ENCODE peak calls at places on chromosomes 2 and 18, in seven cellular contexts. One of them, this sample, is unnamed.

GRCh38 chr2:191280834-191281756 is 35.9 kb downstream of the MYO1B start:
- DNase-seq in EH: no peak
- DNase-seq in activated CD4-positive, CD25-positive, alpha-beta regulatory T cell treated with anti-CD3 and anti-CD28 coated beads, Interleukin-2, amount 50 U/mL, for 72 hours: no peak
- DNase-seq in activated T-helper 1 cell treated with anti-CD3 and anti-CD28 coated beads, Interleukin-2, amount 50 U/mL, for 16 hours: no peak
- DNase-seq in endothelial cell: no peak
- DNase-seq in activated CD8-positive, alpha-beta memory T cell treated with anti-CD3 and anti-CD28 coated beads, Interleukin-2, amount 10 ng/mL, durations not matched to agents 7 days and 5 days: no peak
- DNase-seq in stimulated activated CD8-positive, alpha-beta memory T cell treated with anti-CD3 and anti-CD28 coated beads, Interleukin-2, amount 100 ng/mL, for 48 hours: no peak
- DNase-seq in this sample: no peak

GRCh38 chr2:118078734-118079133 is 9.5 kb upstream of the INSIG2 start:
- DNase-seq in EH: no peak
- DNase-seq in activated CD4-positive, CD25-positive, alpha-beta regulatory T cell treated with anti-CD3 and anti-CD28 coated beads, Interleukin-2, amount 50 U/mL, for 72 hours: no peak
- DNase-seq in activated T-helper 1 cell treated with anti-CD3 and anti-CD28 coated beads, Interleukin-2, amount 50 U/mL, for 16 hours: no peak
- DNase-seq in endothelial cell: no peak
- DNase-seq in activated CD8-positive, alpha-beta memory T cell treated with anti-CD3 and anti-CD28 coated beads, Interleukin-2, amount 10 ng/mL, durations not matched to agents 7 days and 5 days: no peak
- DNase-seq in stimulated activated CD8-positive, alpha-beta memory T cell treated with anti-CD3 and anti-CD28 coated beads, Interleukin-2, amount 100 ng/mL, for 48 hours: no peak
- DNase-seq in this sample: no peak

GRCh38 chr2:192194866-192195547 is at the start of gene TMEFF2:
- DNase-seq in EH: peak; percentile 72
- DNase-seq in activated CD4-positive, CD25-positive, alpha-beta regulatory T cell treated with anti-CD3 and anti-CD28 coated beads, Interleukin-2, amount 50 U/mL, for 72 hours: peak; percentile 50
- DNase-seq in activated T-helper 1 cell treated with anti-CD3 and anti-CD28 coated beads, Interleukin-2, amount 50 U/mL, for 16 hours: peak; percentile 11
- DNase-seq in endothelial cell: peak; percentile 79
- DNase-seq in activated CD8-positive, alpha-beta memory T cell treated with anti-CD3 and anti-CD28 coated beads, Interleukin-2, amount 10 ng/mL, durations not matched to agents 7 days and 5 days: peak; percentile 70
- DNase-seq in stimulated activated CD8-positive, alpha-beta memory T cell treated with anti-CD3 and anti-CD28 coated beads, Interleukin-2, amount 100 ng/mL, for 48 hours: peak; percentile 42
- DNase-seq in this sample: peak; percentile 96

GRCh38 chr2:68918497-68918896 is 34.2 kb downstream of the GKN2 start:
- DNase-seq in EH: no peak
- DNase-seq in activated CD4-positive, CD25-positive, alpha-beta regulatory T cell treated with anti-CD3 and anti-CD28 coated beads, Interleukin-2, amount 50 U/mL, for 72 hours: no peak
- DNase-seq in activated T-helper 1 cell treated with anti-CD3 and anti-CD28 coated beads, Interleukin-2, amount 50 U/mL, for 16 hours: no peak
- DNase-seq in endothelial cell: no peak
- DNase-seq in activated CD8-positive, alpha-beta memory T cell treated with anti-CD3 and anti-CD28 coated beads, Interleukin-2, amount 10 ng/mL, durations not matched to agents 7 days and 5 days: no peak
- DNase-seq in stimulated activated CD8-positive, alpha-beta memory T cell treated with anti-CD3 and anti-CD28 coated beads, Interleukin-2, amount 100 ng/mL, for 48 hours: no peak
- DNase-seq in this sample: no peak

GRCh38 chr2:8860239-8860638 is 22.8 kb upstream of the KIDINS220 start:
- DNase-seq in EH: no peak
- DNase-seq in activated CD4-positive, CD25-positive, alpha-beta regulatory T cell treated with anti-CD3 and anti-CD28 coated beads, Interleukin-2, amount 50 U/mL, for 72 hours: no peak
- DNase-seq in activated T-helper 1 cell treated with anti-CD3 and anti-CD28 coated beads, Interleukin-2, amount 50 U/mL, for 16 hours: no peak
- DNase-seq in endothelial cell: no peak
- DNase-seq in activated CD8-positive, alpha-beta memory T cell treated with anti-CD3 and anti-CD28 coated beads, Interleukin-2, amount 10 ng/mL, durations not matched to agents 7 days and 5 days: no peak
- DNase-seq in stimulated activated CD8-positive, alpha-beta memory T cell treated with anti-CD3 and anti-CD28 coated beads, Interleukin-2, amount 100 ng/mL, for 48 hours: no peak
- DNase-seq in this sample: no peak

GRCh38 chr18:48398074-48398473 is 11.1 kb downstream of the ZBTB7C start:
- DNase-seq in EH: no peak
- DNase-seq in activated CD4-positive, CD25-positive, alpha-beta regulatory T cell treated with anti-CD3 and anti-CD28 coated beads, Interleukin-2, amount 50 U/mL, for 72 hours: no peak
- DNase-seq in activated T-helper 1 cell treated with anti-CD3 and anti-CD28 coated beads, Interleukin-2, amount 50 U/mL, for 16 hours: no peak
- DNase-seq in endothelial cell: no peak
- DNase-seq in activated CD8-positive, alpha-beta memory T cell treated with anti-CD3 and anti-CD28 coated beads, Interleukin-2, amount 10 ng/mL, durations not matched to agents 7 days and 5 days: no peak
- DNase-seq in stimulated activated CD8-positive, alpha-beta memory T cell treated with anti-CD3 and anti-CD28 coated beads, Interleukin-2, amount 100 ng/mL, for 48 hours: no peak
- DNase-seq in this sample: no peak

GRCh38 chr2:120541972-120542670 is 193.5 kb upstream of the GLI2 start:
- DNase-seq in EH: no peak
- DNase-seq in activated CD4-positive, CD25-positive, alpha-beta regulatory T cell treated with anti-CD3 and anti-CD28 coated beads, Interleukin-2, amount 50 U/mL, for 72 hours: no peak
- DNase-seq in activated T-helper 1 cell treated with anti-CD3 and anti-CD28 coated beads, Interleukin-2, amount 50 U/mL, for 16 hours: no peak
- DNase-seq in endothelial cell: no peak
- DNase-seq in activated CD8-positive, alpha-beta memory T cell treated with anti-CD3 and anti-CD28 coated beads, Interleukin-2, amount 10 ng/mL, durations not matched to agents 7 days and 5 days: no peak
- DNase-seq in stimulated activated CD8-positive, alpha-beta memory T cell treated with anti-CD3 and anti-CD28 coated beads, Interleukin-2, amount 100 ng/mL, for 48 hours: no peak
- DNase-seq in this sample: peak; percentile 49

GRCh38 chr2:149463328-149464002 is 124.1 kb downstream of the MMADHC start:
- DNase-seq in EH: peak; percentile 47
- DNase-seq in activated CD4-positive, CD25-positive, alpha-beta regulatory T cell treated with anti-CD3 and anti-CD28 coated beads, Interleukin-2, amount 50 U/mL, for 72 hours: no peak
- DNase-seq in activated T-helper 1 cell treated with anti-CD3 and anti-CD28 coated beads, Interleukin-2, amount 50 U/mL, for 16 hours: no peak
- DNase-seq in endothelial cell: no peak
- DNase-seq in activated CD8-positive, alpha-beta memory T cell treated with anti-CD3 and anti-CD28 coated beads, Interleukin-2, amount 10 ng/mL, durations not matched to agents 7 days and 5 days: no peak
- DNase-seq in stimulated activated CD8-positive, alpha-beta memory T cell treated with anti-CD3 and anti-CD28 coated beads, Interleukin-2, amount 100 ng/mL, for 48 hours: no peak
- DNase-seq in this sample: peak; percentile 9

GRCh38 chr2:24365051-24365450 is 4.7 kb upstream of the ITSN2 start:
- DNase-seq in EH: no peak
- DNase-seq in activated CD4-positive, CD25-positive, alpha-beta regulatory T cell treated with anti-CD3 and anti-CD28 coated beads, Interleukin-2, amount 50 U/mL, for 72 hours: no peak
- DNase-seq in activated T-helper 1 cell treated with anti-CD3 and anti-CD28 coated beads, Interleukin-2, amount 50 U/mL, for 16 hours: no peak
- DNase-seq in endothelial cell: no peak
- DNase-seq in activated CD8-positive, alpha-beta memory T cell treated with anti-CD3 and anti-CD28 coated beads, Interleukin-2, amount 10 ng/mL, durations not matched to agents 7 days and 5 days: no peak
- DNase-seq in stimulated activated CD8-positive, alpha-beta memory T cell treated with anti-CD3 and anti-CD28 coated beads, Interleukin-2, amount 100 ng/mL, for 48 hours: no peak
- DNase-seq in this sample: peak; percentile 63

GRCh38 chr18:10036479-10036878 is 122.7 kb downstream of the VAPA start:
- DNase-seq in EH: peak; percentile 67
- DNase-seq in activated CD4-positive, CD25-positive, alpha-beta regulatory T cell treated with anti-CD3 and anti-CD28 coated beads, Interleukin-2, amount 50 U/mL, for 72 hours: no peak
- DNase-seq in activated T-helper 1 cell treated with anti-CD3 and anti-CD28 coated beads, Interleukin-2, amount 50 U/mL, for 16 hours: no peak
- DNase-seq in endothelial cell: no peak
- DNase-seq in activated CD8-positive, alpha-beta memory T cell treated with anti-CD3 and anti-CD28 coated beads, Interleukin-2, amount 10 ng/mL, durations not matched to agents 7 days and 5 days: no peak
- DNase-seq in stimulated activated CD8-positive, alpha-beta memory T cell treated with anti-CD3 and anti-CD28 coated beads, Interleukin-2, amount 100 ng/mL, for 48 hours: no peak
- DNase-seq in this sample: no peak

GRCh38 chr18:45621068-45621511 is 5.8 kb downstream of the SLC14A2 start:
- DNase-seq in EH: peak; percentile 56
- DNase-seq in activated CD4-positive, CD25-positive, alpha-beta regulatory T cell treated with anti-CD3 and anti-CD28 coated beads, Interleukin-2, amount 50 U/mL, for 72 hours: no peak
- DNase-seq in activated T-helper 1 cell treated with anti-CD3 and anti-CD28 coated beads, Interleukin-2, amount 50 U/mL, for 16 hours: peak; percentile 1
- DNase-seq in endothelial cell: peak; percentile 41
- DNase-seq in activated CD8-positive, alpha-beta memory T cell treated with anti-CD3 and anti-CD28 coated beads, Interleukin-2, amount 10 ng/mL, durations not matched to agents 7 days and 5 days: peak; percentile 54
- DNase-seq in stimulated activated CD8-positive, alpha-beta memory T cell treated with anti-CD3 and anti-CD28 coated beads, Interleukin-2, amount 100 ng/mL, for 48 hours: no peak
- DNase-seq in this sample: peak; percentile 38

GRCh38 chr2:70779911-70780580 is 10.4 kb downstream of the FIGLA start:
- DNase-seq in EH: peak; percentile 44
- DNase-seq in activated CD4-positive, CD25-positive, alpha-beta regulatory T cell treated with anti-CD3 and anti-CD28 coated beads, Interleukin-2, amount 50 U/mL, for 72 hours: no peak
- DNase-seq in activated T-helper 1 cell treated with anti-CD3 and anti-CD28 coated beads, Interleukin-2, amount 50 U/mL, for 16 hours: no peak
- DNase-seq in endothelial cell: no peak
- DNase-seq in activated CD8-positive, alpha-beta memory T cell treated with anti-CD3 and anti-CD28 coated beads, Interleukin-2, amount 10 ng/mL, durations not matched to agents 7 days and 5 days: no peak
- DNase-seq in stimulated activated CD8-positive, alpha-beta memory T cell treated with anti-CD3 and anti-CD28 coated beads, Interleukin-2, amount 100 ng/mL, for 48 hours: no peak
- DNase-seq in this sample: peak; percentile 19

GRCh38 chr2:241848761-241849615 is 9.7 kb downstream of the PDCD1 start:
- DNase-seq in EH: no peak
- DNase-seq in activated CD4-positive, CD25-positive, alpha-beta regulatory T cell treated with anti-CD3 and anti-CD28 coated beads, Interleukin-2, amount 50 U/mL, for 72 hours: no peak
- DNase-seq in activated T-helper 1 cell treated with anti-CD3 and anti-CD28 coated beads, Interleukin-2, amount 50 U/mL, for 16 hours: no peak
- DNase-seq in endothelial cell: no peak
- DNase-seq in activated CD8-positive, alpha-beta memory T cell treated with anti-CD3 and anti-CD28 coated beads, Interleukin-2, amount 10 ng/mL, durations not matched to agents 7 days and 5 days: peak; percentile 36
- DNase-seq in stimulated activated CD8-positive, alpha-beta memory T cell treated with anti-CD3 and anti-CD28 coated beads, Interleukin-2, amount 100 ng/mL, for 48 hours: no peak
- DNase-seq in this sample: no peak

GRCh38 chr18:75041586-75041985 is 167.4 kb downstream of the PTGR3 start:
- DNase-seq in EH: peak; percentile 32
- DNase-seq in activated CD4-positive, CD25-positive, alpha-beta regulatory T cell treated with anti-CD3 and anti-CD28 coated beads, Interleukin-2, amount 50 U/mL, for 72 hours: no peak
- DNase-seq in activated T-helper 1 cell treated with anti-CD3 and anti-CD28 coated beads, Interleukin-2, amount 50 U/mL, for 16 hours: no peak
- DNase-seq in endothelial cell: no peak
- DNase-seq in activated CD8-positive, alpha-beta memory T cell treated with anti-CD3 and anti-CD28 coated beads, Interleukin-2, amount 10 ng/mL, durations not matched to agents 7 days and 5 days: no peak
- DNase-seq in stimulated activated CD8-positive, alpha-beta memory T cell treated with anti-CD3 and anti-CD28 coated beads, Interleukin-2, amount 100 ng/mL, for 48 hours: no peak
- DNase-seq in this sample: peak; percentile 37

GRCh38 chr2:17166506-17166905 is 351.7 kb downstream of the RAD51AP2 start:
- DNase-seq in EH: no peak
- DNase-seq in activated CD4-positive, CD25-positive, alpha-beta regulatory T cell treated with anti-CD3 and anti-CD28 coated beads, Interleukin-2, amount 50 U/mL, for 72 hours: no peak
- DNase-seq in activated T-helper 1 cell treated with anti-CD3 and anti-CD28 coated beads, Interleukin-2, amount 50 U/mL, for 16 hours: no peak
- DNase-seq in endothelial cell: no peak
- DNase-seq in activated CD8-positive, alpha-beta memory T cell treated with anti-CD3 and anti-CD28 coated beads, Interleukin-2, amount 10 ng/mL, durations not matched to agents 7 days and 5 days: no peak
- DNase-seq in stimulated activated CD8-positive, alpha-beta memory T cell treated with anti-CD3 and anti-CD28 coated beads, Interleukin-2, amount 100 ng/mL, for 48 hours: no peak
- DNase-seq in this sample: peak; percentile 86

GRCh38 chr2:234500394-234501006 is 3.6 kb upstream of the ARL4C start:
- DNase-seq in EH: peak; percentile 69
- DNase-seq in activated CD4-positive, CD25-positive, alpha-beta regulatory T cell treated with anti-CD3 and anti-CD28 coated beads, Interleukin-2, amount 50 U/mL, for 72 hours: peak; percentile 64
- DNase-seq in activated T-helper 1 cell treated with anti-CD3 and anti-CD28 coated beads, Interleukin-2, amount 50 U/mL, for 16 hours: peak; percentile 59
- DNase-seq in endothelial cell: peak; percentile 50
- DNase-seq in activated CD8-positive, alpha-beta memory T cell treated with anti-CD3 and anti-CD28 coated beads, Interleukin-2, amount 10 ng/mL, durations not matched to agents 7 days and 5 days: peak; percentile 86
- DNase-seq in stimulated activated CD8-positive, alpha-beta memory T cell treated with anti-CD3 and anti-CD28 coated beads, Interleukin-2, amount 100 ng/mL, for 48 hours: peak; percentile 51
- DNase-seq in this sample: peak; percentile 66

GRCh38 chr18:32373995-32374394 is 96.7 kb downstream of the GAREM1 start:
- DNase-seq in EH: peak; percentile 4
- DNase-seq in activated CD4-positive, CD25-positive, alpha-beta regulatory T cell treated with anti-CD3 and anti-CD28 coated beads, Interleukin-2, amount 50 U/mL, for 72 hours: no peak
- DNase-seq in activated T-helper 1 cell treated with anti-CD3 and anti-CD28 coated beads, Interleukin-2, amount 50 U/mL, for 16 hours: no peak
- DNase-seq in endothelial cell: no peak
- DNase-seq in activated CD8-positive, alpha-beta memory T cell treated with anti-CD3 and anti-CD28 coated beads, Interleukin-2, amount 10 ng/mL, durations not matched to agents 7 days and 5 days: no peak
- DNase-seq in stimulated activated CD8-positive, alpha-beta memory T cell treated with anti-CD3 and anti-CD28 coated beads, Interleukin-2, amount 100 ng/mL, for 48 hours: no peak
- DNase-seq in this sample: peak; percentile 51

GRCh38 chr2:22282902-22283301 is 1102.1 kb upstream of the KLHL29 start:
- DNase-seq in EH: no peak
- DNase-seq in activated CD4-positive, CD25-positive, alpha-beta regulatory T cell treated with anti-CD3 and anti-CD28 coated beads, Interleukin-2, amount 50 U/mL, for 72 hours: no peak
- DNase-seq in activated T-helper 1 cell treated with anti-CD3 and anti-CD28 coated beads, Interleukin-2, amount 50 U/mL, for 16 hours: no peak
- DNase-seq in endothelial cell: no peak
- DNase-seq in activated CD8-positive, alpha-beta memory T cell treated with anti-CD3 and anti-CD28 coated beads, Interleukin-2, amount 10 ng/mL, durations not matched to agents 7 days and 5 days: no peak
- DNase-seq in stimulated activated CD8-positive, alpha-beta memory T cell treated with anti-CD3 and anti-CD28 coated beads, Interleukin-2, amount 100 ng/mL, for 48 hours: no peak
- DNase-seq in this sample: no peak

GRCh38 chr18:46337206-46337710 is 233.1 kb downstream of the HAUS1 start:
- DNase-seq in EH: no peak
- DNase-seq in activated CD4-positive, CD25-positive, alpha-beta regulatory T cell treated with anti-CD3 and anti-CD28 coated beads, Interleukin-2, amount 50 U/mL, for 72 hours: no peak
- DNase-seq in activated T-helper 1 cell treated with anti-CD3 and anti-CD28 coated beads, Interleukin-2, amount 50 U/mL, for 16 hours: no peak
- DNase-seq in endothelial cell: no peak
- DNase-seq in activated CD8-positive, alpha-beta memory T cell treated with anti-CD3 and anti-CD28 coated beads, Interleukin-2, amount 10 ng/mL, durations not matched to agents 7 days and 5 days: no peak
- DNase-seq in stimulated activated CD8-positive, alpha-beta memory T cell treated with anti-CD3 and anti-CD28 coated beads, Interleukin-2, amount 100 ng/mL, for 48 hours: no peak
- DNase-seq in this sample: no peak

GRCh38 chr2:1729264-1729663 is 15.1 kb downstream of the PXDN start:
- DNase-seq in EH: no peak
- DNase-seq in activated CD4-positive, CD25-positive, alpha-beta regulatory T cell treated with anti-CD3 and anti-CD28 coated beads, Interleukin-2, amount 50 U/mL, for 72 hours: no peak
- DNase-seq in activated T-helper 1 cell treated with anti-CD3 and anti-CD28 coated beads, Interleukin-2, amount 50 U/mL, for 16 hours: no peak
- DNase-seq in endothelial cell: no peak
- DNase-seq in activated CD8-positive, alpha-beta memory T cell treated with anti-CD3 and anti-CD28 coated beads, Interleukin-2, amount 10 ng/mL, durations not matched to agents 7 days and 5 days: peak; percentile 14
- DNase-seq in stimulated activated CD8-positive, alpha-beta memory T cell treated with anti-CD3 and anti-CD28 coated beads, Interleukin-2, amount 100 ng/mL, for 48 hours: no peak
- DNase-seq in this sample: no peak

GRCh38 chr18:27688581-27688980 is 488.3 kb downstream of the CDH2 start:
- DNase-seq in EH: no peak
- DNase-seq in activated CD4-positive, CD25-positive, alpha-beta regulatory T cell treated with anti-CD3 and anti-CD28 coated beads, Interleukin-2, amount 50 U/mL, for 72 hours: no peak
- DNase-seq in activated T-helper 1 cell treated with anti-CD3 and anti-CD28 coated beads, Interleukin-2, amount 50 U/mL, for 16 hours: no peak
- DNase-seq in endothelial cell: no peak
- DNase-seq in activated CD8-positive, alpha-beta memory T cell treated with anti-CD3 and anti-CD28 coated beads, Interleukin-2, amount 10 ng/mL, durations not matched to agents 7 days and 5 days: no peak
- DNase-seq in stimulated activated CD8-positive, alpha-beta memory T cell treated with anti-CD3 and anti-CD28 coated beads, Interleukin-2, amount 100 ng/mL, for 48 hours: no peak
- DNase-seq in this sample: no peak

GRCh38 chr2:241620419-241620769 is 16.6 kb downstream of the THAP4 start:
- DNase-seq in EH: peak; percentile 30
- DNase-seq in activated CD4-positive, CD25-positive, alpha-beta regulatory T cell treated with anti-CD3 and anti-CD28 coated beads, Interleukin-2, amount 50 U/mL, for 72 hours: peak; percentile 54
- DNase-seq in activated T-helper 1 cell treated with anti-CD3 and anti-CD28 coated beads, Interleukin-2, amount 50 U/mL, for 16 hours: peak; percentile 47
- DNase-seq in endothelial cell: no peak
- DNase-seq in activated CD8-positive, alpha-beta memory T cell treated with anti-CD3 and anti-CD28 coated beads, Interleukin-2, amount 10 ng/mL, durations not matched to agents 7 days and 5 days: peak; percentile 68
- DNase-seq in stimulated activated CD8-positive, alpha-beta memory T cell treated with anti-CD3 and anti-CD28 coated beads, Interleukin-2, amount 100 ng/mL, for 48 hours: no peak
- DNase-seq in this sample: no peak

GRCh38 chr18:41354151-41354550 is 600.9 kb upstream of the PIK3C3 start:
- DNase-seq in EH: no peak
- DNase-seq in activated CD4-positive, CD25-positive, alpha-beta regulatory T cell treated with anti-CD3 and anti-CD28 coated beads, Interleukin-2, amount 50 U/mL, for 72 hours: no peak
- DNase-seq in activated T-helper 1 cell treated with anti-CD3 and anti-CD28 coated beads, Interleukin-2, amount 50 U/mL, for 16 hours: no peak
- DNase-seq in endothelial cell: no peak
- DNase-seq in activated CD8-positive, alpha-beta memory T cell treated with anti-CD3 and anti-CD28 coated beads, Interleukin-2, amount 10 ng/mL, durations not matched to agents 7 days and 5 days: no peak
- DNase-seq in stimulated activated CD8-positive, alpha-beta memory T cell treated with anti-CD3 and anti-CD28 coated beads, Interleukin-2, amount 100 ng/mL, for 48 hours: no peak
- DNase-seq in this sample: no peak

GRCh38 chr18:78352905-78353304 is 626.7 kb upstream of the SALL3 start:
- DNase-seq in EH: no peak
- DNase-seq in activated CD4-positive, CD25-positive, alpha-beta regulatory T cell treated with anti-CD3 and anti-CD28 coated beads, Interleukin-2, amount 50 U/mL, for 72 hours: no peak
- DNase-seq in activated T-helper 1 cell treated with anti-CD3 and anti-CD28 coated beads, Interleukin-2, amount 50 U/mL, for 16 hours: no peak
- DNase-seq in endothelial cell: no peak
- DNase-seq in activated CD8-positive, alpha-beta memory T cell treated with anti-CD3 and anti-CD28 coated beads, Interleukin-2, amount 10 ng/mL, durations not matched to agents 7 days and 5 days: no peak
- DNase-seq in stimulated activated CD8-positive, alpha-beta memory T cell treated with anti-CD3 and anti-CD28 coated beads, Interleukin-2, amount 100 ng/mL, for 48 hours: no peak
- DNase-seq in this sample: no peak

GRCh38 chr2:3633982-3634630 is 23.9 kb upstream of the ALLC start:
- DNase-seq in EH: no peak
- DNase-seq in activated CD4-positive, CD25-positive, alpha-beta regulatory T cell treated with anti-CD3 and anti-CD28 coated beads, Interleukin-2, amount 50 U/mL, for 72 hours: peak; percentile 6
- DNase-seq in activated T-helper 1 cell treated with anti-CD3 and anti-CD28 coated beads, Interleukin-2, amount 50 U/mL, for 16 hours: no peak
- DNase-seq in endothelial cell: no peak
- DNase-seq in activated CD8-positive, alpha-beta memory T cell treated with anti-CD3 and anti-CD28 coated beads, Interleukin-2, amount 10 ng/mL, durations not matched to agents 7 days and 5 days: peak; percentile 38
- DNase-seq in stimulated activated CD8-positive, alpha-beta memory T cell treated with anti-CD3 and anti-CD28 coated beads, Interleukin-2, amount 100 ng/mL, for 48 hours: no peak
- DNase-seq in this sample: no peak

GRCh38 chr18:78199002-78199401 is 780.6 kb upstream of the SALL3 start:
- DNase-seq in EH: no peak
- DNase-seq in activated CD4-positive, CD25-positive, alpha-beta regulatory T cell treated with anti-CD3 and anti-CD28 coated beads, Interleukin-2, amount 50 U/mL, for 72 hours: no peak
- DNase-seq in activated T-helper 1 cell treated with anti-CD3 and anti-CD28 coated beads, Interleukin-2, amount 50 U/mL, for 16 hours: no peak
- DNase-seq in endothelial cell: no peak
- DNase-seq in activated CD8-positive, alpha-beta memory T cell treated with anti-CD3 and anti-CD28 coated beads, Interleukin-2, amount 10 ng/mL, durations not matched to agents 7 days and 5 days: no peak
- DNase-seq in stimulated activated CD8-positive, alpha-beta memory T cell treated with anti-CD3 and anti-CD28 coated beads, Interleukin-2, amount 100 ng/mL, for 48 hours: no peak
- DNase-seq in this sample: no peak

GRCh38 chr2:210577263-210578071 is 21.1 kb downstream of the CPS1 start:
- DNase-seq in EH: peak; percentile 59
- DNase-seq in activated CD4-positive, CD25-positive, alpha-beta regulatory T cell treated with anti-CD3 and anti-CD28 coated beads, Interleukin-2, amount 50 U/mL, for 72 hours: no peak
- DNase-seq in activated T-helper 1 cell treated with anti-CD3 and anti-CD28 coated beads, Interleukin-2, amount 50 U/mL, for 16 hours: no peak
- DNase-seq in endothelial cell: no peak
- DNase-seq in activated CD8-positive, alpha-beta memory T cell treated with anti-CD3 and anti-CD28 coated beads, Interleukin-2, amount 10 ng/mL, durations not matched to agents 7 days and 5 days: no peak
- DNase-seq in stimulated activated CD8-positive, alpha-beta memory T cell treated with anti-CD3 and anti-CD28 coated beads, Interleukin-2, amount 100 ng/mL, for 48 hours: no peak
- DNase-seq in this sample: peak; percentile 47

GRCh38 chr2:210861038-210861665 is 304.8 kb downstream of the CPS1 start:
- DNase-seq in EH: no peak
- DNase-seq in activated CD4-positive, CD25-positive, alpha-beta regulatory T cell treated with anti-CD3 and anti-CD28 coated beads, Interleukin-2, amount 50 U/mL, for 72 hours: no peak
- DNase-seq in activated T-helper 1 cell treated with anti-CD3 and anti-CD28 coated beads, Interleukin-2, amount 50 U/mL, for 16 hours: no peak
- DNase-seq in endothelial cell: no peak
- DNase-seq in activated CD8-positive, alpha-beta memory T cell treated with anti-CD3 and anti-CD28 coated beads, Interleukin-2, amount 10 ng/mL, durations not matched to agents 7 days and 5 days: no peak
- DNase-seq in stimulated activated CD8-positive, alpha-beta memory T cell treated with anti-CD3 and anti-CD28 coated beads, Interleukin-2, amount 100 ng/mL, for 48 hours: no peak
- DNase-seq in this sample: no peak

GRCh38 chr2:219969508-219969907 is 342.1 kb downstream of the SLC4A3 start:
- DNase-seq in EH: peak; percentile 93
- DNase-seq in activated CD4-positive, CD25-positive, alpha-beta regulatory T cell treated with anti-CD3 and anti-CD28 coated beads, Interleukin-2, amount 50 U/mL, for 72 hours: no peak
- DNase-seq in activated T-helper 1 cell treated with anti-CD3 and anti-CD28 coated beads, Interleukin-2, amount 50 U/mL, for 16 hours: no peak
- DNase-seq in endothelial cell: no peak
- DNase-seq in activated CD8-positive, alpha-beta memory T cell treated with anti-CD3 and anti-CD28 coated beads, Interleukin-2, amount 10 ng/mL, durations not matched to agents 7 days and 5 days: no peak
- DNase-seq in stimulated activated CD8-positive, alpha-beta memory T cell treated with anti-CD3 and anti-CD28 coated beads, Interleukin-2, amount 100 ng/mL, for 48 hours: no peak
- DNase-seq in this sample: peak; percentile 96

GRCh38 chr2:96320326-96321229 is 4.5 kb upstream of the ITPRIPL1 start:
- DNase-seq in EH: no peak
- DNase-seq in activated CD4-positive, CD25-positive, alpha-beta regulatory T cell treated with anti-CD3 and anti-CD28 coated beads, Interleukin-2, amount 50 U/mL, for 72 hours: no peak
- DNase-seq in activated T-helper 1 cell treated with anti-CD3 and anti-CD28 coated beads, Interleukin-2, amount 50 U/mL, for 16 hours: no peak
- DNase-seq in endothelial cell: no peak
- DNase-seq in activated CD8-positive, alpha-beta memory T cell treated with anti-CD3 and anti-CD28 coated beads, Interleukin-2, amount 10 ng/mL, durations not matched to agents 7 days and 5 days: no peak
- DNase-seq in stimulated activated CD8-positive, alpha-beta memory T cell treated with anti-CD3 and anti-CD28 coated beads, Interleukin-2, amount 100 ng/mL, for 48 hours: no peak
- DNase-seq in this sample: no peak

GRCh38 chr18:31302991-31303390 is 15.0 kb upstream of the DSG1 start:
- DNase-seq in EH: no peak
- DNase-seq in activated CD4-positive, CD25-positive, alpha-beta regulatory T cell treated with anti-CD3 and anti-CD28 coated beads, Interleukin-2, amount 50 U/mL, for 72 hours: no peak
- DNase-seq in activated T-helper 1 cell treated with anti-CD3 and anti-CD28 coated beads, Interleukin-2, amount 50 U/mL, for 16 hours: no peak
- DNase-seq in endothelial cell: no peak
- DNase-seq in activated CD8-positive, alpha-beta memory T cell treated with anti-CD3 and anti-CD28 coated beads, Interleukin-2, amount 10 ng/mL, durations not matched to agents 7 days and 5 days: no peak
- DNase-seq in stimulated activated CD8-positive, alpha-beta memory T cell treated with anti-CD3 and anti-CD28 coated beads, Interleukin-2, amount 100 ng/mL, for 48 hours: no peak
- DNase-seq in this sample: no peak

GRCh38 chr2:114128725-114129124 is 238.8 kb downstream of the ACTR3 start:
- DNase-seq in EH: no peak
- DNase-seq in activated CD4-positive, CD25-positive, alpha-beta regulatory T cell treated with anti-CD3 and anti-CD28 coated beads, Interleukin-2, amount 50 U/mL, for 72 hours: no peak
- DNase-seq in activated T-helper 1 cell treated with anti-CD3 and anti-CD28 coated beads, Interleukin-2, amount 50 U/mL, for 16 hours: no peak
- DNase-seq in endothelial cell: no peak
- DNase-seq in activated CD8-positive, alpha-beta memory T cell treated with anti-CD3 and anti-CD28 coated beads, Interleukin-2, amount 10 ng/mL, durations not matched to agents 7 days and 5 days: no peak
- DNase-seq in stimulated activated CD8-positive, alpha-beta memory T cell treated with anti-CD3 and anti-CD28 coated beads, Interleukin-2, amount 100 ng/mL, for 48 hours: no peak
- DNase-seq in this sample: no peak

GRCh38 chr2:128170776-128171175 is 79.8 kb downstream of the UGGT1 start:
- DNase-seq in EH: no peak
- DNase-seq in activated CD4-positive, CD25-positive, alpha-beta regulatory T cell treated with anti-CD3 and anti-CD28 coated beads, Interleukin-2, amount 50 U/mL, for 72 hours: no peak
- DNase-seq in activated T-helper 1 cell treated with anti-CD3 and anti-CD28 coated beads, Interleukin-2, amount 50 U/mL, for 16 hours: no peak
- DNase-seq in endothelial cell: no peak
- DNase-seq in activated CD8-positive, alpha-beta memory T cell treated with anti-CD3 and anti-CD28 coated beads, Interleukin-2, amount 10 ng/mL, durations not matched to agents 7 days and 5 days: no peak
- DNase-seq in stimulated activated CD8-positive, alpha-beta memory T cell treated with anti-CD3 and anti-CD28 coated beads, Interleukin-2, amount 100 ng/mL, for 48 hours: no peak
- DNase-seq in this sample: no peak

GRCh38 chr2:109124982-109125594 is 3.9 kb upstream of the SH3RF3 start:
- DNase-seq in EH: no peak
- DNase-seq in activated CD4-positive, CD25-positive, alpha-beta regulatory T cell treated with anti-CD3 and anti-CD28 coated beads, Interleukin-2, amount 50 U/mL, for 72 hours: no peak
- DNase-seq in activated T-helper 1 cell treated with anti-CD3 and anti-CD28 coated beads, Interleukin-2, amount 50 U/mL, for 16 hours: no peak
- DNase-seq in endothelial cell: no peak
- DNase-seq in activated CD8-positive, alpha-beta memory T cell treated with anti-CD3 and anti-CD28 coated beads, Interleukin-2, amount 10 ng/mL, durations not matched to agents 7 days and 5 days: no peak
- DNase-seq in stimulated activated CD8-positive, alpha-beta memory T cell treated with anti-CD3 and anti-CD28 coated beads, Interleukin-2, amount 100 ng/mL, for 48 hours: no peak
- DNase-seq in this sample: no peak